ENCODE peak calls at places on chromosomes 2 and 18, in nine cellular contexts. J is A549, Y is endothelial cell of umbilical vein, M is transverse colon, R is GM20000, Q is heart left ventricle, X is BJ, E is chondrocyte, B is IMR-90. U is an unnamed sample.

GRCh38 chr2:196500686-196501431 is 138.7 kb upstream of the CCDC150 start:
- DNase-seq in Y (no peak), R (no peak), B (peak; percentile 16), X (no peak), M (no peak), J (peak; percentile 12), E (no peak), Q (no peak), U (no peak)

GRCh38 chr2:157784169-157784822 is 91.8 kb downstream of the ACVR1 start:
- DNase-seq in Q (peak; percentile 38), R (no peak), J (peak; percentile 41), B (peak; percentile 21), E (peak; percentile 93), X (no peak), M (peak; percentile 77), Y (peak; percentile 82), U (no peak)

GRCh38 chr2:210475726-210476125 is 833 bp downstream of the LANCL1 start:
- DNase-seq in E (no peak), B (no peak), X (no peak), Q (no peak), R (no peak), Y (peak; percentile 3), J (no peak), M (no peak), U (no peak)

GRCh38 chr2:148971547-148971946 is 67.0 kb upstream of the LYPD6B start:
- DNase-seq in E (no peak), R (peak; percentile 59), B (no peak), X (no peak), M (no peak), Q (no peak), J (no peak), Y (no peak), U (peak; percentile 57)

GRCh38 chr2:230162981-230163380 is 56.8 kb downstream of the SP110 start:
- DNase-seq in J (no peak), R (no peak), M (no peak), B (no peak), Q (no peak), Y (no peak), X (no peak), E (no peak), U (no peak)

GRCh38 chr2:236237468-236238190 is 26.6 kb downstream of the ASB18 start:
- DNase-seq in J (no peak), R (no peak), Y (no peak), X (no peak), M (no peak), B (no peak), E (no peak), Q (peak; percentile 30), U (no peak)

GRCh38 chr2:48232351-48232750 is 297.6 kb upstream of the STON1 start:
- DNase-seq in R (no peak), J (no peak), E (no peak), Q (no peak), B (no peak), X (no peak), M (no peak), Y (no peak), U (no peak)

GRCh38 chr2:10448646-10449480 is 736 bp upstream of the ODC1 start:
- DNase-seq in R (peak; percentile 63), Y (peak; percentile 90), J (peak; percentile 90), B (peak; percentile 87), E (peak; percentile 94), X (peak; percentile 28), Q (peak; percentile 93), M (peak; percentile 95), U (peak; percentile 63)

DNA sequence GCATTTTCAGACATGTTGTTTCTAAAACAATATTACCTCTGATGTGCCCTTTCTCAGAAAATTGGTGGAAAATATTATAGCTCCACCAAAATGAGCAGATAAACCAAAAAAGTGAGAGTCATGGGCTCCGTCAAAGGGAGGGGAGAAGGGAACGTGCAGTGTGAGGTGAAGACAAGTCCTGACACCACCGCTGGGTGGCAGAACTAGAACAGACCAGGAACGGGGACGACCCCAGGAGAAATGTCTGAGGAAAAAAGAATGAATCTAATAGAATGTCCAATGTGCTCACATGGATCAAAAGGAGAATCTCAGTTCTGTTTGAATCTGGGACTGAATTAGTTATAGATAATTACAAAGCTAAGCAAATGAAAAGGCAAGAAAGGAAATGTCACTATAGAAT is 22.6 kb upstream of the BCL2 start:
- DNase-seq in M (no peak), E (no peak), J (peak; percentile 36), Q (no peak), X (no peak), Y (peak; percentile 35), R (peak; percentile 64), B (peak; percentile 28), U (peak; percentile 22)
- TF ChIP-seq CTCF in M (peak; percentile 20), E (peak; percentile 79), J (peak; percentile 47), Q (peak; percentile 65), X (peak; percentile 54), Y (peak; percentile 45), R (peak; percentile 66), B (peak; percentile 40), U (peak; percentile 50)

GRCh38 chr2:226798422-226799210 is 1.0 kb downstream of the IRS1 start:
- DNase-seq in E (no peak), M (peak; percentile 67), J (peak; percentile 74), B (peak; percentile 55), Y (no peak), Q (peak; percentile 47), R (peak; percentile 83), X (no peak), U (peak; percentile 85)

GRCh38 chr2:226800941-226801784 is 1.5 kb upstream of the IRS1 start:
- DNase-seq in R (peak; percentile 92), M (peak; percentile 91), Y (peak; percentile 62), J (peak; percentile 91), X (no peak), Q (peak; percentile 88), E (no peak), B (peak; percentile 79), U (peak; percentile 92)

GRCh38 chr2:226799211-226799975 is at the start of gene IRS1:
- DNase-seq in X (no peak), J (peak; percentile 76), Y (peak; percentile 12), Q (peak; percentile 81), B (peak; percentile 79), E (no peak), R (peak; percentile 81), M (peak; percentile 73), U (peak; percentile 84)

GRCh38 chr2:226797989-226798421 is 1.6 kb downstream of the IRS1 start:
- DNase-seq in E (no peak), R (no peak), Y (no peak), M (no peak), Q (no peak), J (no peak), X (no peak), B (peak; percentile 56), U (no peak)

DNA sequence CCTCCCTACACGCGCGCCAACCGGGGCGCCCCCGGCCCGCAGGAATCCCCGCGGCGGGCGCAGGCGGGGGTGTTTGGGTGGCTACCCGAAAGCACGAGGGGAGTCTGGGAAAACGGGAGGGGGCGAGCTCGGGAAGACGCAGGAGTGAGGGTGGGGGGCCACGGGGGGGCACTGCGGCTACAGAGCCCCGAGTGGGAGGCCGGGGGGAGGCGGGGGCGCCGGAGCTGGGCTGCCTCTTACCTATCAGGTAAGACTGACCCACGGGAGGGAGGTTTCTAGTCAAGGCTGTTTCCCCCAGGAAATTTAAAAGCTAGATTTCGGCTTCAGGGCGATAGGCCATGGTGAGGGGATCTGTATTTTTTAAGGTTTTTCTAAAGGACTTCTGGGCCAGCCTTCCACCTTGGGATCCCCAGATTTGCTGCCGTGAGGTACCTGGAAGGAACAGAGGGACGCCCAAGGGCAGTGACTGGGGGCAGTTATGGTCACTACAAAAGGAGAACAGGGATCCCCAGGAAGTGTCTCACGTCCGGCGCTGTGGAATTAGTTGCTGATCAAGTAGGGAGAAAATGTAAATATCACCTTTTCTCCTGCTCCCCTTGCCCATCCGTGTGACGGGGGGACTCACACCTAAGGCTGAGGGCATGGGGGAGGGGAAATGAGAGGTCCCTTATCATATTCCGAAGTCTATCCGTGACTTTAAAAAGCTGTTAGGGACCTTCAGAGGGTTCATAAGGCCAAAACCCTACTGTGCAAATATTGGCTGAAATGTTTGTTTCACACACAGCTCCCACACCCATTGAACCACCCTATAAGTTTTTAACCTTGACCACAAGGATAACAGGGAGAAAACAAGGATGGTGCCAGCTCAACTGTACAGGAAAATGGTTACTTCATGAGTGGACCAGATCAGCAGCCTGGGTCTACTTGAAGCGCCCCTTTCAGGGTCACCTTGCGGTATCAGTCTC is 638 bp upstream of the IRS1 start:
- DNase-seq in Y (no peak), J (peak; percentile 75), B (peak; percentile 23), X (no peak), M (peak; percentile 33), R (no peak), E (no peak), Q (no peak), U (peak; percentile 36)
- TF ChIP-seq CTCF in Y (no peak), J (no peak), B (no peak), X (no peak), M (no peak), R (peak; percentile 62), E (peak; percentile 75), Q (peak; percentile 34), U (no peak)

GRCh38 chr2:175259164-175259563 is 77.7 kb upstream of the ATP5MC3 start:
- DNase-seq in B (no peak), J (no peak), Y (no peak), R (no peak), X (no peak), E (no peak), M (no peak), Q (no peak), U (no peak)

GRCh38 chr2:175251425-175252041 is 70.0 kb upstream of the ATP5MC3 start:
- DNase-seq in M (no peak), B (peak; percentile 40), Q (no peak), X (no peak), J (peak; percentile 46), Y (peak; percentile 48), R (peak; percentile 42), E (no peak), U (peak; percentile 35)

GRCh38 chr2:175253871-175254270 is 72.4 kb upstream of the ATP5MC3 start:
- DNase-seq in R (no peak), X (no peak), Q (no peak), B (no peak), Y (no peak), J (no peak), E (no peak), M (no peak), U (no peak)

DNA sequence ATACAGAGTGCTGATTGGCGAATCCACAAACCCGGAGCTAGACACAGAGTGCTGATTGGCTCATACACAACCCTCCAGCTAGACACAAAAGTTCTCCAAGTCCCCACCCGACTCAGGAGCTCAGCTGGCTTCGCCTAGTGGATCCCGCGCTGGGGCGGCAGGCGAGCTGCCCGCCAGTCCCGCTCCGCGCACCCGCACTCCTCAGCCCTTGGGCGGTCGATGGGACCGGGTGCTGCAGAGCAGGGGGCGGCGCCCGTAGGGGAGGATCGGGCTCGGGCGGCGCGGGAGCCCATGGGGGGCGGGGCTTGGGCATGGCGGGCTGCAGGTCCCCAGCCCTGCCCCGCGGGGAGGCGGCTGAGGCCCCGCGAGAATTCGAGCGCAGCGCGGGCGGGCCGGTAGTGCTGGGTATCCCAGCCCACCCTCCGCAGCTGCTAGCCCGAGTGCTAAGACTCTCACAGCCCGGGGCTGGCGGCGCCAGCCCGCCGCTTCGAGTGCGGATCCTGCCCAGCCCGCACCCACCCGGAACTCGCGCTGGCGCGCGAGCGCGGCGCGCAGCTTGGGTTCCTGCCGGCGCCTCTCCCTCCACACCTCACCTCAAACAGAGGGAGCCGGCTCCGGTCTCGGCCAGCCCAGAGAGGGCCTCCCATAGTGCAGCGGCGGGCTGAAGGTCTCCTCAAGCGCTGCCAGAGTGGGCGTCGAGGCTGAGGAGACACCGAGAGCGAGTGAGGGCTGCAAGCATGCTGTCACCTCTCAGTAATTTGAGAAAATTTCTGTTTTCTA is 75.5 kb upstream of the ATP5MC3 start:
- DNase-seq in E (peak; percentile 88), B (no peak), Q (no peak), M (no peak), Y (no peak), R (no peak), J (no peak), X (no peak), U (no peak)
- TF ChIP-seq CTCF in E (no peak), B (no peak), Q (no peak), M (no peak), Y (no peak), R (no peak), J (no peak), X (no peak), U (no peak)

GRCh38 chr2:27977623-27978312 is 87.2 kb downstream of the BABAM2 start:
- DNase-seq in E (no peak), Q (no peak), J (peak; percentile 91), B (peak; percentile 96), M (no peak), Y (peak; percentile 76), X (peak; percentile 85), R (no peak), U (no peak)

GRCh38 chr2:27972311-27972710 is 81.8 kb downstream of the BABAM2 start:
- DNase-seq in J (no peak), B (no peak), R (no peak), Y (peak; percentile 63), M (no peak), X (no peak), E (no peak), Q (no peak), U (no peak)

GRCh38 chr2:27973592-27973991 is 83.1 kb downstream of the BABAM2 start:
- DNase-seq in X (no peak), J (peak; percentile 54), R (no peak), E (no peak), M (no peak), Q (no peak), Y (no peak), B (peak; percentile 40), U (no peak)
- TF ChIP-seq CTCF in X (peak; percentile 24), J (peak; percentile 28), R (no peak), E (peak; percentile 56), M (no peak), Q (no peak), Y (peak; percentile 14), B (peak; percentile 23), U (no peak)

U was measured in GM13977.